ENCODE peak calls at places on chromosomes 16 and 17, in six cellular contexts. Z is cardiac muscle cell, B is mucosa of descending colon, P is gastrocnemius medialis, Q is OCI-LY7, G is heart right ventricle. V is an unnamed sample.
A peak's percentile ranks its signal among the peaks of the same experiment; 100 is the strongest.

GRCh38 chr17:68011199-68011665 is 15.0 kb upstream of the C17orf58 start:
- DNase-seq in Z (peak; percentile 63), B (peak; percentile 70), P (no peak), Q (peak; percentile 77), G (peak; percentile 46), V (no peak)

GRCh38 chr17:80596760-80597608 is 52.3 kb downstream of the RPTOR start:
- DNase-seq in Z (no peak), B (no peak), P (no peak), Q (no peak), G (no peak), V (no peak)

GRCh38 chr16:54282202-54282922 is 4.2 kb downstream of the IRX3 start:
- DNase-seq in Z (peak; percentile 88), B (peak; percentile 64), P (no peak), Q (no peak), G (peak; percentile 55), V (no peak)

GRCh38 chr17:63474174-63474913 is 2.5 kb upstream of the ACE start:
- DNase-seq in Z (no peak), B (peak; percentile 63), P (no peak), Q (no peak), G (peak; percentile 80), V (no peak)

GRCh38 chr17:65109543-65109942 is 27.6 kb upstream of the RGS9 start:
- DNase-seq in Z (no peak), B (no peak), P (no peak), Q (no peak), G (no peak), V (no peak)

GRCh38 chr16:66924527-66925321 is 611 bp downstream of the RRAD start:
- DNase-seq in Z (peak; percentile 83), B (peak; percentile 71), P (no peak), Q (no peak), G (no peak), V (no peak)

GRCh38 chr16:81446318-81447275 is 2.0 kb downstream of the CMIP start:
- DNase-seq in Z (no peak), B (peak; percentile 74), P (no peak), Q (peak; percentile 36), G (no peak), V (no peak)

GRCh38 chr17:33260638-33261037 is 32.5 kb downstream of the ASIC2 start:
- DNase-seq in Z (no peak), B (peak; percentile 59), P (no peak), Q (no peak), G (no peak), V (no peak)

GRCh38 chr17:38469875-38470274 is 41.6 kb downstream of the ARHGAP23 start:
- DNase-seq in Z (no peak), B (no peak), P (no peak), Q (no peak), G (no peak), V (no peak)

GRCh38 chr17:57724038-57724728 is 20.9 kb downstream of the CCDC182 start:
- DNase-seq in Z (no peak), B (no peak), P (no peak), Q (peak; percentile 53), G (no peak), V (no peak)

GRCh38 chr16:1183235-1183907 is 30.5 kb downstream of the CACNA1H start:
- DNase-seq in Z (no peak), B (peak; percentile 61), P (no peak), Q (no peak), G (peak; percentile 53), V (no peak)

GRCh38 chr16:19746561-19746960 is 28.5 kb downstream of the IQCK start:
- DNase-seq in Z (peak; percentile 46), B (no peak), P (no peak), Q (no peak), G (no peak), V (no peak)

GRCh38 chr17:2179615-2180295 is 123.8 kb downstream of the SMG6 start:
- DNase-seq in Z (no peak), B (no peak), P (peak; percentile 63), Q (no peak), G (peak; percentile 97), V (peak; percentile 76)

GRCh38 chr17:7466644-7467341 is 12.6 kb downstream of the ZBTB4 start:
- DNase-seq in Z (no peak), B (no peak), P (peak; percentile 42), Q (no peak), G (peak; percentile 84), V (no peak)

GRCh38 chr16:1487395-1488053 is 1.2 kb downstream of the PTX4 start:
- DNase-seq in Z (no peak), B (no peak), P (no peak), Q (no peak), G (no peak), V (no peak)

GRCh38 chr16:48617711-48618148 is 7.8 kb upstream of the N4BP1 start:
- DNase-seq in Z (peak; percentile 88), B (no peak), P (no peak), Q (no peak), G (peak; percentile 84), V (no peak)

GRCh38 chr17:44334315-44335181 is 9.9 kb upstream of the SLC25A39 start:
- DNase-seq in Z (no peak), B (no peak), P (no peak), Q (peak; percentile 59), G (no peak), V (no peak)

GRCh38 chr17:38543403-38544174 is 62.2 kb downstream of the SRCIN1 start:
- DNase-seq in Z (no peak), B (peak; percentile 6), P (no peak), Q (no peak), G (no peak), V (no peak)

GRCh38 chr16:67184453-67185002 is 765 bp upstream of the MATCAP1 start:
- DNase-seq in Z (peak; percentile 54), B (no peak), P (no peak), Q (no peak), G (no peak), V (no peak)

GRCh38 chr16:64455275-64455674 is 666.6 kb downstream of the CDH11 start:
- DNase-seq in Z (no peak), B (no peak), P (no peak), Q (peak; percentile 39), G (no peak), V (no peak)

GRCh38 chr17:13352747-13353415 is 248.8 kb downstream of the HS3ST3A1 start:
- DNase-seq in Z (no peak), B (no peak), P (no peak), Q (no peak), G (no peak), V (no peak)

GRCh38 chr16:75089486-75090202 is 26.9 kb downstream of the LDHD start:
- DNase-seq in Z (no peak), B (no peak), P (no peak), Q (no peak), G (no peak), V (no peak)

GRCh38 chr17:40525294-40525693 is 23.9 kb upstream of the TNS4 start:
- DNase-seq in Z (no peak), B (no peak), P (no peak), Q (no peak), G (no peak), V (no peak)

GRCh38 chr17:40524243-40524965 is 23.0 kb upstream of the TNS4 start:
- DNase-seq in Z (no peak), B (no peak), P (no peak), Q (no peak), G (no peak), V (no peak)

GRCh38 chr17:40528692-40529417 is 27.4 kb upstream of the TNS4 start:
- DNase-seq in Z (no peak), B (no peak), P (no peak), Q (no peak), G (no peak), V (no peak)

GRCh38 chr17:40529991-40530390 is 28.6 kb upstream of the TNS4 start:
- DNase-seq in Z (no peak), B (no peak), P (no peak), Q (no peak), G (no peak), V (no peak)

GRCh38 chr17:40526668-40527067 is 25.2 kb upstream of the TNS4 start:
- DNase-seq in Z (no peak), B (no peak), P (peak; percentile 42), Q (no peak), G (peak; percentile 32), V (no peak)
- TF ChIP-seq CTCF in Z (no peak), B (no peak), P (no peak), Q (no peak), G (no peak), V (no peak)

DNA sequence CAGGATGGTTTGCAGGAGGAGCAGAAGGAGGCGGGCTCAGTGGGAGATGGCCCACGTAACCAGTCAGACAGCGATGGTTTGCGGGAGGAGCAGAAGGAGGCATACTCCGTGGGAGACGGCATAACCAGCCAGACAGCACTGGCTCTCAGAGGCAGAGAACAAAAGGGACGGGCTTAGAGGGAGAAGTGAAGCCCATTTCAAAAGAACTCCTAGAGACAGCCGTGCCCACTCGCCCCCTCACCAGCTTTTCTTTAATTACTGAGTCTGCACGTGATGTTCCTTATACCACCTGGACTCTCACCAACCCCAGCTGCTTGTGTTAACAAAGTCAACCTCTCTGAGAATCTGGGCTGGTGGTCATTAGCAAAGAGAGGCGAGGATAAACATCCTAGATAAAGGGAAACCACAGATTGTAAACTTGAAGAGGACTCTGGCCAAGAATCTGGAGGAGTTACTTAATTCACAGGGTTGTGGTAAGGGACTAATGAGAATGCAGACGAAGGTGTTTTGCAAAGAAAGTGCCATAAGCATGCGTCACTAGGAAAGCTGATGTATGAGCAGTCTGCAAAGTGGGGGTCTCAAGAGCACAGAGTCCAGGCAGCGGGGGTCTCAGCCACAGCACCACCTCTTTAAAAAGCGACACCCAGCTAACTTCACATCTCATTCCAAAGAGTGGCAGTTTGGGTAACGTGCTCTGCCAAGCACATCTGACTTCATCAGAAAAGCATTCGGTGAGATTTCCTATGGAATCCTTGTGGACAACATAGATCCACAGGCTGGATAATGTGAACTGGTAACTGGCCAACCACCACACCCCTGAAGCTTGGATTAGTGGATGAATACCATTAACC is 51.7 kb downstream of the NXN start:
- DNase-seq in Z (no peak), B (no peak), P (no peak), Q (no peak), G (no peak), V (peak; percentile 93)
- H3K4me3 ChIP-seq in Z (no peak overlapping the region), B (no peak overlapping the region), P (no peak overlapping the region), Q (no peak overlapping the region), G (no peak overlapping the region), V (no peak overlapping the region)

GRCh38 chr16:85294810-85295508 is 182.7 kb upstream of the CIBAR2 start:
- DNase-seq in Z (no peak), B (no peak), P (no peak), Q (no peak), G (no peak), V (no peak)
- H3K36me3 ChIP-seq in Z (no peaks in the 10 kb centered on the region), B (no peaks in the 10 kb centered on the region), P (no peaks in the 10 kb centered on the region), Q (no peaks in the 10 kb centered on the region), G (no peaks in the 10 kb centered on the region), V (peaks cover 2% of the 10 kb centered on the region)

DNA sequence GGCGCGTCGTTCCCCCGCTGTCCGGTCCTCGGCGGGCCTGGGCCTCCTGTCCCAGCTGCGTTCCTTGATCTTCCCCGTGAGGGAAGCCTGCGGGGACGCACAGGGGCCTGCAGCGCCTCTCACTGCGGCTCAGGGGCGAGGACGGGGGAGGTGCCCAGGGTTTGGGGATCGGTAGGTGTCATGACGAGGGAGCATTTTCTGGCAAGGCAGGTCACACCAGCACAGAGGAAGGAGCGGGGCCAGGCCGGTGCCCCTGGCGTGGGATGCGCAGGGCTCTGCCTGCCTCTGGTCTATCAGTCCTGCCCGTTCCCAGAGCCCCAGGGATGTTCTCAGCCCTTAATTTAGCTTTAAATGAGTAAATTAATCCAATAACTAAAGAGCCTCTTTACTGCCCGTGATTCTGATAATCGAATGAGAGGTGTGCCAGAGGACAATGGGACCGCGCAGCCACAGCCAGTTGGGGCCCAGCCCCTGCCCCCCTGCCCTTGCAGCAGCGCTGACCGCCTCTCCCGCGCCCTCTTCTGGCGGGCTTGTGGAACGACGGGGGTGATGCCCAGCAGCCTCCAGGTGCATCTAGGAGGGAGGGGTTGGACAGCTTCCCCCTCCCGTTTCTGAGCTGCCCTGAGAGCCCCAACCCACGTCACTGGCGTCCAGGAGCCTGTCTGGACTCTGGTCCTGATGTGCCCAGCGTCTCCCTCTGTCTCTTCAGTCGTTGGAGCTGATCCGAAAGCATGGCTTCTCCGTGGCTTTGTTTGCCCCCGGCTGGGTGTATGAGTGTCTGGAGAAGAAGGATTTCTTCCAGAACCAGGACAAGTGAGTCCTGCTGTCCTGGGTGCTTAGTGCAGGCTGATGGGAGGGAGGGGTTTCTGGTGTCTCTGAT is 7.9 kb downstream of the ENGASE start:
- DNase-seq in Z (peak; percentile 39), B (peak; percentile 72), P (no peak), Q (peak; percentile 47), G (peak; percentile 46), V (no peak)
- TF ChIP-seq CTCF in Z (peak; percentile 83), B (peak; percentile 66), P (peak; percentile 80), Q (peak; percentile 91), G (peak; percentile 82), V (peak; percentile 90)

V was measured in BJ.